ENCODE peak calls at places on chromosome 13, in nine cellular contexts. F, I, H, S, A, G, L, C and O are unnamed samples.

GRCh38 chr13:67118277-67118676 is 111.9 kb downstream of the PCDH9 start:
- DNase-seq in C (no peak), A (no peak), S (no peak), G (no peak), I (no peak), L (no peak), F (no peak), H (no peak), O (no peak)

GRCh38 chr13:74388626-74389025 is 254.4 kb upstream of the KLF12 start:
- DNase-seq in A (no peak), H (no peak), L (no peak), G (no peak), F (no peak), I (no peak), S (no peak), C (peak; percentile 14), O (no peak)

GRCh38 chr13:105552078-105552477 is 983.4 kb downstream of the EFNB2 start:
- DNase-seq in G (no peak), C (no peak), L (no peak), F (no peak), I (no peak), H (no peak), A (no peak), S (no peak), O (no peak)

GRCh38 chr13:24894277-24894971 is 130.5 kb downstream of the RNF17 start:
- DNase-seq in H (no peak), I (no peak), S (no peak), L (no peak), F (no peak), A (no peak), C (no peak), G (no peak), O (no peak)

GRCh38 chr13:114237415-114238112 is 2.9 kb downstream of the CDC16 start:
- DNase-seq in F (no peak), H (no peak), L (no peak), C (no peak), I (no peak), G (no peak), S (no peak), A (no peak), O (no peak)

GRCh38 chr13:113489549-113490495 is 689 bp downstream of the DCUN1D2 start:
- DNase-seq in C (peak; percentile 49), A (no peak), H (peak; percentile 38), L (no peak), G (peak; percentile 55), I (no peak), S (peak; percentile 33), F (peak; percentile 35), O (peak; percentile 39)

GRCh38 chr13:113151745-113152707 is 6.4 kb upstream of the PROZ start:
- DNase-seq in A (no peak), G (no peak), F (no peak), H (no peak), I (no peak), L (peak; percentile 27), S (no peak), C (peak; percentile 31), O (peak; percentile 35)

GRCh38 chr13:34208326-34208725 is 390.4 kb downstream of the RFC3 start:
- DNase-seq in A (no peak), H (no peak), F (no peak), S (no peak), G (no peak), L (no peak), I (no peak), C (no peak), O (no peak)

GRCh38 chr13:107518780-107519179 is 696.6 kb downstream of the LIG4 start:
- DNase-seq in G (no peak), H (no peak), I (no peak), S (no peak), C (no peak), F (no peak), L (no peak), A (no peak), O (no peak)

GRCh38 chr13:110106726-110107125 is 200.2 kb downstream of the COL4A1 start:
- DNase-seq in S (no peak), C (no peak), H (no peak), F (peak; percentile 58), I (no peak), A (no peak), L (no peak), G (no peak), O (peak; percentile 69)

GRCh38 chr13:24684600-24684998 is 4.4 kb downstream of the ATP12A start:
- DNase-seq in L (no peak), F (no peak), H (no peak), I (no peak), C (no peak), G (no peak), S (no peak), A (no peak), O (peak; percentile 63)

GRCh38 chr13:98567140-98567539 is 9.8 kb downstream of the STK24 start:
- DNase-seq in I (no peak), L (no peak), F (no peak), A (no peak), C (no peak), S (no peak), H (no peak), G (no peak), O (no peak)

GRCh38 chr13:91346848-91347211 is 657 bp upstream of the MIR17HG start:
- DNase-seq in L (peak; percentile 14), A (peak; percentile 21), C (peak; percentile 64), I (no peak), G (peak; percentile 21), F (no peak), H (no peak), S (peak; percentile 48), O (peak; percentile 1)

GRCh38 chr13:33735276-33735675 is 82.7 kb upstream of the RFC3 start:
- DNase-seq in C (no peak), H (no peak), I (no peak), L (no peak), S (no peak), A (no peak), G (no peak), F (no peak), O (no peak)

GRCh38 chr13:30156270-30156669 is 151.1 kb downstream of the KATNAL1 start:
- DNase-seq in G (no peak), A (no peak), H (no peak), I (no peak), S (no peak), F (no peak), C (no peak), L (no peak), O (no peak)

GRCh38 chr13:30156826-30157615 is 150.3 kb downstream of the KATNAL1 start:
- DNase-seq in G (no peak), F (no peak), C (peak; percentile 59), A (no peak), L (no peak), I (no peak), S (no peak), H (no peak), O (no peak)

GRCh38 chr13:30157616-30157993 is 149.7 kb downstream of the KATNAL1 start:
- DNase-seq in I (no peak), F (no peak), H (no peak), L (no peak), C (no peak), S (no peak), A (no peak), G (no peak), O (no peak)

GRCh38 chr13:30159446-30159839 is 147.9 kb downstream of the KATNAL1 start:
- DNase-seq in A (no peak), H (no peak), L (no peak), S (no peak), F (no peak), I (no peak), G (no peak), C (no peak), O (peak; percentile 58)

GRCh38 chr13:30158774-30159445 is 148.4 kb downstream of the KATNAL1 start:
- DNase-seq in H (peak; percentile 53), A (no peak), F (no peak), L (no peak), S (peak; percentile 46), I (no peak), G (no peak), C (no peak), O (peak; percentile 52)
- H3K4me3 ChIP-seq in H (no peak overlapping the region), A (no peak overlapping the region), F (no peak overlapping the region), L (no peak overlapping the region), S (no peak overlapping the region), I (no peak overlapping the region), G (no peak overlapping the region), C (no peak overlapping the region), O (no peak overlapping the region)

DNA sequence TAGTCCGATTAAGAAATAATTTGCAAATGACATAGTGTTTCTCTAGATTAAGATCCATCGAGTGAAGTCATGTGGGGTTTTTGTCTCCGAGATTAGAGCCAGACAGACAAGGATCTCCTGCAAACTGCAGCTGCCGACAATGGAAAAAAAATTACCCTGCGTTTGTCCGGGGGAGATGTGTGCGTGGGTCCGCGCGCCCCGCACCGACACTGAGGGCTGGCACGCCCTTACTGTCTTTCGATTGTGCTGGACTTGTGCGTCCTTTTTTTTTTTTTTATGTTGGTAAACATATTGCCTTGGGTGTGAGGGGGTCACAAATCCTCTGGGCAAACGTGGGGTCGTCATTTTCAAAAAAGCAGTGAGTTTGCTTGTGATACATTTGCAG is 11.9 kb upstream of the SOX1 start:
- DNase-seq in L (no peak), H (no peak), F (no peak), S (no peak), A (no peak), I (no peak), C (no peak), G (no peak), O (no peak)
- H3K27me3 ChIP-seq in L (no peaks in the 10 kb centered on the region), H (peaks cover 82% of the 10 kb centered on the region), F (peaks cover 62% of the 10 kb centered on the region), S (peaks cover 32% of the 10 kb centered on the region), A (peaks cover 62% of the 10 kb centered on the region), I (peaks cover 80% of the 10 kb centered on the region), C (peaks cover 81% of the 10 kb centered on the region), G (peaks cover 86% of the 10 kb centered on the region), O (peaks cover 66% of the 10 kb centered on the region)

DNA sequence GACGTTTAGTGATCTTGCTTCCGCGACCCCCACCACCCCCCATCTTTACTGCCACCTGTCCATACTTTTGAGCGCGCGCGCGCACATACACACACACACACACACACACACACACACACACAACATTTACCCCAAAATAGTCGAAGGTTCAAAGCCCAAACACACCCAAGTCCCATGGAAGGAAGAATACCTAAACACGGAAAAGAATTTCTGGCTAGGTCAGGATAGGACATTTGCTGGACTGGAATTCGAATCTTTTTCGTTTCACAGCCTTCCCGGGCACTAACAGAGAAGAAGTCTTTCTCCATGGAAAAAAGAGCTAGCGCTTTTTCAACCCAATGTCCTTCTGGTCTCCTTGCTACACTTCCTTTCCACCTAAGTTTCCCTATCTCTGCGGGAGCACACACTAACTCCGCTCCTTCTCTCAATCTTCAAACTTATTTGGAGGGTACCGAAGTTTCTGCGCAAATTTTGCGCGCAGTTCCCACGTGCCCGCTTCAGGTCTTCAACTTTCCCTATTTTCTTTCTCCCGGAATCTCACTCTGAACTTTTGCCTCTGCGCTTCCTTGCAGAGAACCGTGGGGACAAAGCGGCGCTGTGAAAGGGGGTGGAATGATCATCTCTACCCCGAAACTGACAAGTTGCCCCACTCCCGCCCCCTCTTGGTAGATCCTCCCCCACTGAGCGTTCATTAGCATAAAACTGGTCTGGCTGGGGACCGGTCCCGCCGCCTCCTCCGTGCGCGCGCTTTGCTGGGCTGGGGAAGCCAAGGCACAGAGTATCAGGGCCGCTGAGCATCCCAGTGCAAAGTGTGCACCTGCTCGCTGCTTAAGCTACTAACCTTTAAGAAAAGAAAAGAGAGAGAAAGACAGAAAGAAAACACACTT is 2.7 kb downstream of the DACH1 start:
- DNase-seq in A (peak; percentile 85), F (peak; percentile 70), C (peak; percentile 40), S (no peak), G (peak; percentile 68), I (no peak), L (no peak), H (no peak), O (no peak)
- H3K4me3 ChIP-seq in A (peak overlapping the region; percentile 71), F (peak overlapping the region; percentile 75), C (peak overlapping the region; percentile 56), S (no peak overlapping the region), G (peak overlapping the region; percentile 94), I (no peak overlapping the region), L (peak overlapping the region; percentile 43), H (peak overlapping the region; percentile 56), O (no peak overlapping the region)

GRCh38 chr13:36355632-36356031 is 9.4 kb upstream of the SPART start:
- DNase-seq in F (no peak), L (no peak), C (no peak), G (no peak), H (no peak), A (no peak), S (no peak), I (no peak), O (no peak)
- H3K27me3 ChIP-seq in F (no peaks in the 10 kb centered on the region), L (no peaks in the 10 kb centered on the region), C (no peaks in the 10 kb centered on the region), G (no peaks in the 10 kb centered on the region), H (no peaks in the 10 kb centered on the region), A (no peaks in the 10 kb centered on the region), S (no peaks in the 10 kb centered on the region), I (no peaks in the 10 kb centered on the region), O (no peaks in the 10 kb centered on the region)